ENCODE peak calls at places on chromosome 14, in eight cellular contexts. One of them, this sample, is unnamed. For H3K4me1, the result is how much of the 10 kb centered on the place peaks cover.

GRCh38 chr14:99924379-99924778 is 131.2 kb downstream of the EML1 start:
- DNase-seq in stomach: no peak
- DNase-seq in CD4-positive, alpha-beta memory T cell: no peak
- DNase-seq in tibial artery: no peak
- DNase-seq in prostate gland: no peak
- DNase-seq in HAP-1: no peak
- DNase-seq in pancreas: no peak
- DNase-seq in transverse colon: no peak
- DNase-seq in this sample: no peak

GRCh38 chr14:76848879-76849278 is 22.7 kb downstream of the LRRC74A start:
- DNase-seq in stomach: no peak
- DNase-seq in CD4-positive, alpha-beta memory T cell: no peak
- DNase-seq in tibial artery: no peak
- DNase-seq in prostate gland: no peak
- DNase-seq in HAP-1: no peak
- DNase-seq in pancreas: no peak
- DNase-seq in transverse colon: no peak
- DNase-seq in this sample: no peak

GRCh38 chr14:86787782-86788181 is 1205.2 kb downstream of the GALC start:
- DNase-seq in stomach: no peak
- DNase-seq in CD4-positive, alpha-beta memory T cell: no peak
- DNase-seq in tibial artery: no peak
- DNase-seq in prostate gland: no peak
- DNase-seq in HAP-1: no peak
- DNase-seq in pancreas: no peak
- DNase-seq in transverse colon: no peak
- DNase-seq in this sample: no peak

GRCh38 chr14:88195676-88196075 is 127.4 kb downstream of the KCNK10 start:
- DNase-seq in stomach: no peak
- DNase-seq in CD4-positive, alpha-beta memory T cell: no peak
- DNase-seq in tibial artery: no peak
- DNase-seq in prostate gland: no peak
- DNase-seq in HAP-1: no peak
- DNase-seq in pancreas: no peak
- DNase-seq in transverse colon: no peak
- DNase-seq in this sample: no peak

GRCh38 chr14:77583657-77584056 is 32.8 kb downstream of the SPTLC2 start:
- DNase-seq in stomach: no peak
- DNase-seq in CD4-positive, alpha-beta memory T cell: no peak
- DNase-seq in tibial artery: no peak
- DNase-seq in prostate gland: no peak
- DNase-seq in HAP-1: no peak
- DNase-seq in pancreas: no peak
- DNase-seq in transverse colon: no peak
- DNase-seq in this sample: no peak

GRCh38 chr14:33949051-33950037 is 1.5 kb downstream of the EGLN3 start:
- DNase-seq in stomach: no peak
- DNase-seq in CD4-positive, alpha-beta memory T cell: no peak
- DNase-seq in tibial artery: no peak
- DNase-seq in prostate gland: no peak
- DNase-seq in HAP-1: peak
- DNase-seq in pancreas: no peak
- DNase-seq in transverse colon: no peak
- DNase-seq in this sample: no peak

GRCh38 chr14:24428628-24429394 is 657 bp downstream of the CBLN3 start:
- DNase-seq in stomach: peak
- DNase-seq in CD4-positive, alpha-beta memory T cell: no peak
- DNase-seq in tibial artery: no peak
- DNase-seq in prostate gland: no peak
- DNase-seq in HAP-1: no peak
- DNase-seq in pancreas: no peak
- DNase-seq in transverse colon: no peak
- DNase-seq in this sample: no peak

GRCh38 chr14:70018713-70019201 is 139.5 kb downstream of the SMOC1 start:
- DNase-seq in stomach: peak
- DNase-seq in CD4-positive, alpha-beta memory T cell: no peak
- DNase-seq in tibial artery: peak
- DNase-seq in prostate gland: peak
- DNase-seq in HAP-1: no peak
- DNase-seq in pancreas: no peak
- DNase-seq in transverse colon: peak
- DNase-seq in this sample: no peak

GRCh38 chr14:85102591-85102990 is 427.4 kb upstream of the FLRT2 start:
- DNase-seq in stomach: no peak
- DNase-seq in CD4-positive, alpha-beta memory T cell: no peak
- DNase-seq in tibial artery: no peak
- DNase-seq in prostate gland: no peak
- DNase-seq in HAP-1: no peak
- DNase-seq in pancreas: no peak
- DNase-seq in transverse colon: no peak
- DNase-seq in this sample: no peak

GRCh38 chr14:62053188-62053587 is 291.0 kb downstream of the SNAPC1 start:
- DNase-seq in stomach: no peak
- DNase-seq in CD4-positive, alpha-beta memory T cell: no peak
- DNase-seq in tibial artery: no peak
- DNase-seq in prostate gland: no peak
- DNase-seq in HAP-1: no peak
- DNase-seq in pancreas: no peak
- DNase-seq in transverse colon: no peak
- DNase-seq in this sample: no peak

GRCh38 chr14:31867570-31867969 is 209.5 kb upstream of the ARHGAP5 start:
- DNase-seq in stomach: no peak
- DNase-seq in CD4-positive, alpha-beta memory T cell: no peak
- DNase-seq in tibial artery: no peak
- DNase-seq in prostate gland: no peak
- DNase-seq in HAP-1: no peak
- DNase-seq in pancreas: no peak
- DNase-seq in transverse colon: no peak
- DNase-seq in this sample: no peak

GRCh38 chr14:103058209-103059055 is 1.1 kb upstream of the CDC42BPB start:
- DNase-seq in stomach: no peak
- DNase-seq in CD4-positive, alpha-beta memory T cell: no peak
- DNase-seq in tibial artery: peak
- DNase-seq in prostate gland: no peak
- DNase-seq in HAP-1: peak
- DNase-seq in pancreas: no peak
- DNase-seq in transverse colon: no peak
- DNase-seq in this sample: no peak

GRCh38 chr14:103056322-103057027 is 874 bp downstream of the CDC42BPB start:
- DNase-seq in stomach: peak
- DNase-seq in CD4-positive, alpha-beta memory T cell: no peak
- DNase-seq in tibial artery: peak
- DNase-seq in prostate gland: no peak
- DNase-seq in HAP-1: peak
- DNase-seq in pancreas: peak
- DNase-seq in transverse colon: peak
- DNase-seq in this sample: peak

GRCh38 chr14:103057372-103058208 is at the start of gene CDC42BPB:
- DNase-seq in stomach: peak
- DNase-seq in CD4-positive, alpha-beta memory T cell: peak
- DNase-seq in tibial artery: peak
- DNase-seq in prostate gland: peak
- DNase-seq in HAP-1: peak
- DNase-seq in pancreas: peak
- DNase-seq in transverse colon: peak
- DNase-seq in this sample: peak

GRCh38 chr14:103057028-103057371 is 349 bp downstream of the CDC42BPB start:
- DNase-seq in stomach: no peak
- DNase-seq in CD4-positive, alpha-beta memory T cell: no peak
- DNase-seq in tibial artery: peak
- DNase-seq in prostate gland: no peak
- DNase-seq in HAP-1: peak
- DNase-seq in pancreas: peak
- DNase-seq in transverse colon: no peak
- DNase-seq in this sample: peak

DNA sequence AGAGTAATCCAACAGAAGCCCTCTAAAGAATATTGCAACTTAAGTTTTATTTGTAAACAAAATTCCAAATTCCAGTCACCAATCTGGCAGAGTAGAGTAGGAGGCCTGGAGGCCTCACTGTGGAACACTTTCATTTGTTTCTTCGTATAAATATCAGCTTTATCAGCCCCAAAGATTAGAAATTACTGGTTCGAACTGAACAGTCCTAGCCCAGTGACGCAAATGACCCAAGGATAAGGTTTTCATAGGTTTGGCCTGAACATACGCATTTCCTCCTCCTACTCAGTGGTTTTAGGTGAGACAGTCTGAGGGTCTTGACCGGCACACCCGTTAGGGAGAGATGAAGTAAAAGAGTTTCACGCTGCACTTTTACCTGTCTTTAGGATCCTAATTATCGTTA is 1.7 kb downstream of the CDC42BPB start:
- DNase-seq in stomach: no peak
- DNase-seq in CD4-positive, alpha-beta memory T cell: no peak
- DNase-seq in tibial artery: no peak
- DNase-seq in prostate gland: no peak
- DNase-seq in HAP-1: no peak
- DNase-seq in pancreas: no peak
- DNase-seq in transverse colon: no peak
- DNase-seq in this sample: no peak
- H3K4me3 ChIP-seq in stomach: peak
- H3K4me3 ChIP-seq in CD4-positive, alpha-beta memory T cell: no peak
- H3K4me3 ChIP-seq in tibial artery: peak
- H3K4me3 ChIP-seq in prostate gland: peak
- H3K4me3 ChIP-seq in HAP-1: peak
- H3K4me3 ChIP-seq in pancreas: no peak
- H3K4me3 ChIP-seq in transverse colon: no peak
- H3K4me3 ChIP-seq in this sample: no peak

GRCh38 chr14:65100905-65101541 is 1.3 kb downstream of the MAX start:
- DNase-seq in stomach: no peak
- DNase-seq in CD4-positive, alpha-beta memory T cell: no peak
- DNase-seq in tibial artery: no peak
- DNase-seq in prostate gland: no peak
- DNase-seq in HAP-1: peak
- DNase-seq in pancreas: no peak
- DNase-seq in transverse colon: no peak
- DNase-seq in this sample: no peak
- H3K4me1 ChIP-seq in stomach: half or more
- H3K4me1 ChIP-seq in CD4-positive, alpha-beta memory T cell: half or more
- H3K4me1 ChIP-seq in tibial artery: under half
- H3K4me1 ChIP-seq in prostate gland: under half
- H3K4me1 ChIP-seq in HAP-1: under half
- H3K4me1 ChIP-seq in pancreas: under half
- H3K4me1 ChIP-seq in transverse colon: half or more
- H3K4me1 ChIP-seq in this sample: under half

GRCh38 chr14:104712881-104713734 is 10.9 kb upstream of the ADSS1 start:
- DNase-seq in stomach: no peak
- DNase-seq in CD4-positive, alpha-beta memory T cell: no peak
- DNase-seq in tibial artery: no peak
- DNase-seq in prostate gland: no peak
- DNase-seq in HAP-1: no peak
- DNase-seq in pancreas: no peak
- DNase-seq in transverse colon: no peak
- DNase-seq in this sample: no peak

GRCh38 chr14:104714681-104715080 is 9.3 kb upstream of the ADSS1 start:
- DNase-seq in stomach: no peak
- DNase-seq in CD4-positive, alpha-beta memory T cell: no peak
- DNase-seq in tibial artery: no peak
- DNase-seq in prostate gland: no peak
- DNase-seq in HAP-1: no peak
- DNase-seq in pancreas: no peak
- DNase-seq in transverse colon: no peak
- DNase-seq in this sample: no peak

GRCh38 chr14:104715871-104716270 is 8.2 kb upstream of the ADSS1 start:
- DNase-seq in stomach: no peak
- DNase-seq in CD4-positive, alpha-beta memory T cell: no peak
- DNase-seq in tibial artery: no peak
- DNase-seq in prostate gland: no peak
- DNase-seq in HAP-1: no peak
- DNase-seq in pancreas: no peak
- DNase-seq in transverse colon: no peak
- DNase-seq in this sample: no peak

GRCh38 chr14:104715416-104715815 is 8.6 kb upstream of the ADSS1 start:
- DNase-seq in stomach: no peak
- DNase-seq in CD4-positive, alpha-beta memory T cell: no peak
- DNase-seq in tibial artery: no peak
- DNase-seq in prostate gland: peak
- DNase-seq in HAP-1: no peak
- DNase-seq in pancreas: no peak
- DNase-seq in transverse colon: no peak
- DNase-seq in this sample: no peak

DNA sequence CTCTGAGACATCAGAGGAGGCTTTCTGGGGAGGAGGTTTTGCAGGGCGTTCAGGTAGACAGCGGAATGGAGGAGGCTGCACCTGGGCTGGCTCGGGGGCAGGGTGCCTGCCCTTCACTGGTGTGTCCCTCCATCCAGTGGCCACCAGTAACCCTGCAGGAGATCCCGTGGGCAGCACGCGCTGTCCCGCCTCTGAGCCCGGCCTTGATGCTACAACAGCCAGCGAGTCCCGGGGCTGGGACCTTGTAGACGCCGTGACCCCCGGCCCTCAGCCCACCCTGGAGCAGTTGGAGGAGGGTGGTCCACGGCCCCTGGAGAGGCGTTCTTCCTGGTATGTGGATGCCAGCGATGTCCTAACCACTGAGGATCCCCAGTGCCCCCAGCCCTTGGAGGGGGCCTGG is 10.0 kb upstream of the ADSS1 start:
- DNase-seq in stomach: no peak
- DNase-seq in CD4-positive, alpha-beta memory T cell: no peak
- DNase-seq in tibial artery: no peak
- DNase-seq in prostate gland: no peak
- DNase-seq in HAP-1: no peak
- DNase-seq in pancreas: no peak
- DNase-seq in transverse colon: no peak
- DNase-seq in this sample: no peak
- H3K4me3 ChIP-seq in stomach: no peak
- H3K4me3 ChIP-seq in CD4-positive, alpha-beta memory T cell: no peak
- H3K4me3 ChIP-seq in tibial artery: no peak
- H3K4me3 ChIP-seq in prostate gland: no peak
- H3K4me3 ChIP-seq in HAP-1: no peak
- H3K4me3 ChIP-seq in pancreas: no peak
- H3K4me3 ChIP-seq in transverse colon: no peak
- H3K4me3 ChIP-seq in this sample: no peak

GRCh38 chr14:95516554-95517209 is at the start of gene SYNE3:
- DNase-seq in stomach: peak
- DNase-seq in CD4-positive, alpha-beta memory T cell: peak
- DNase-seq in tibial artery: peak
- DNase-seq in prostate gland: no peak
- DNase-seq in HAP-1: peak
- DNase-seq in pancreas: peak
- DNase-seq in transverse colon: peak
- DNase-seq in this sample: peak
- H3K4me1 ChIP-seq in stomach: half or more
- H3K4me1 ChIP-seq in CD4-positive, alpha-beta memory T cell: half or more
- H3K4me1 ChIP-seq in tibial artery: under half
- H3K4me1 ChIP-seq in prostate gland: under half
- H3K4me1 ChIP-seq in HAP-1: under half
- H3K4me1 ChIP-seq in pancreas: under half
- H3K4me1 ChIP-seq in transverse colon: under half
- H3K4me1 ChIP-seq in this sample: under half

This sample was measured in thyroid gland.